ENCODE peak calls at places on chromosomes 1 and 21, in six cellular contexts. One of them, this sample, is unnamed.

GRCh38 chr21:36873511-36873910 is 93.0 kb downstream of the HLCS start:
- DNase-seq in MV-4-11: no peak
- DNase-seq in WTC11: no peak
- DNase-seq in thoracic aorta: no peak
- DNase-seq in NCI-H774: no peak
- DNase-seq in breast epithelium: no peak
- DNase-seq in this sample: no peak

GRCh38 chr1:18938707-18939070 is 17.8 kb downstream of the IFFO2 start:
- DNase-seq in breast epithelium: no peak
- DNase-seq in thoracic aorta: no peak
- DNase-seq in WTC11: no peak
- DNase-seq in MV-4-11: no peak
- DNase-seq in NCI-H774: no peak
- DNase-seq in this sample: no peak

GRCh38 chr1:97245682-97246081 is 524.1 kb downstream of the PTBP2 start:
- DNase-seq in breast epithelium: no peak
- DNase-seq in WTC11: no peak
- DNase-seq in NCI-H774: no peak
- DNase-seq in MV-4-11: no peak
- DNase-seq in thoracic aorta: no peak
- DNase-seq in this sample: no peak

GRCh38 chr1:17667641-17668040 is 87.5 kb upstream of the ACTL8 start:
- DNase-seq in thoracic aorta: no peak
- DNase-seq in MV-4-11: no peak
- DNase-seq in NCI-H774: no peak
- DNase-seq in WTC11: no peak
- DNase-seq in breast epithelium: no peak
- DNase-seq in this sample: no peak

GRCh38 chr1:167135281-167135840 is 41.5 kb downstream of the STYXL2 start:
- DNase-seq in breast epithelium: no peak
- DNase-seq in MV-4-11: no peak
- DNase-seq in thoracic aorta: no peak
- DNase-seq in WTC11: no peak
- DNase-seq in NCI-H774: no peak
- DNase-seq in this sample: no peak

GRCh38 chr1:67850151-67850551 is 16.9 kb upstream of the GNG12 start:
- DNase-seq in NCI-H774: no peak
- DNase-seq in thoracic aorta: no peak
- DNase-seq in breast epithelium: no peak
- DNase-seq in MV-4-11: peak
- DNase-seq in WTC11: no peak
- DNase-seq in this sample: no peak

GRCh38 chr1:91604632-91605031 is 104.0 kb downstream of the CDC7 start:
- DNase-seq in breast epithelium: no peak
- DNase-seq in MV-4-11: no peak
- DNase-seq in thoracic aorta: no peak
- DNase-seq in NCI-H774: no peak
- DNase-seq in WTC11: no peak
- DNase-seq in this sample: no peak

GRCh38 chr1:21321963-21322680 is 31.9 kb upstream of the ECE1 start:
- DNase-seq in thoracic aorta: no peak
- DNase-seq in breast epithelium: no peak
- DNase-seq in NCI-H774: no peak
- DNase-seq in WTC11: peak
- DNase-seq in MV-4-11: no peak
- DNase-seq in this sample: no peak

GRCh38 chr1:84598846-84599741 is 24.9 kb upstream of the CTBS start:
- DNase-seq in MV-4-11: peak
- DNase-seq in breast epithelium: no peak
- DNase-seq in thoracic aorta: no peak
- DNase-seq in WTC11: no peak
- DNase-seq in NCI-H774: no peak
- DNase-seq in this sample: no peak

GRCh38 chr1:54499097-54500029 is 48.7 kb upstream of the ACOT11 start:
- DNase-seq in WTC11: peak
- DNase-seq in NCI-H774: peak
- DNase-seq in thoracic aorta: no peak
- DNase-seq in breast epithelium: no peak
- DNase-seq in MV-4-11: no peak
- DNase-seq in this sample: no peak

GRCh38 chr1:232238009-232238408 is 391.9 kb downstream of the SIPA1L2 start:
- DNase-seq in breast epithelium: no peak
- DNase-seq in NCI-H774: no peak
- DNase-seq in thoracic aorta: no peak
- DNase-seq in WTC11: no peak
- DNase-seq in MV-4-11: no peak
- DNase-seq in this sample: no peak